ENCODE peak calls at places on chromosome 5, in four cellular contexts. L is T1000; N is effector memory CD8-positive, alpha-beta T cell; B is foreskin fibroblast. A is an unnamed sample.

GRCh38 chr5:118808441-118808840 is 179.9 kb downstream of the DTWD2 start:
- DNase-seq in L (no peak), N (no peak), B (no peak), A (no peak)

GRCh38 chr5:116557669-116558271 is 16.9 kb downstream of the SEMA6A start:
- DNase-seq in L (no peak), N (no peak), B (peak; percentile 41), A (peak; percentile 5)

GRCh38 chr5:166795756-166796155 is 1495.7 kb upstream of the WWC1 start:
- DNase-seq in L (no peak), N (no peak), B (no peak), A (no peak)

GRCh38 chr5:132008961-132009680 is 2.3 kb downstream of the ACSL6 start:
- DNase-seq in L (no peak), N (no peak), B (no peak), A (no peak)

GRCh38 chr5:158050401-158050800 is 191.5 kb upstream of the CLINT1 start:
- DNase-seq in L (no peak), N (no peak), B (peak; percentile 8), A (no peak)

GRCh38 chr5:107456281-107456715 is 214.4 kb downstream of the EFNA5 start:
- DNase-seq in L (no peak), N (no peak), B (peak; percentile 31), A (no peak)

GRCh38 chr5:25255128-25255527 is 610.4 kb upstream of the CDH10 start:
- DNase-seq in L (no peak), N (no peak), B (no peak), A (peak; percentile 78)

GRCh38 chr5:146203872-146204192 is 427 bp downstream of the RBM27 start:
- DNase-seq in L (no peak), N (no peak), B (no peak), A (peak; percentile 31)

GRCh38 chr5:72018158-72018803 is 89.0 kb upstream of the MAP1B start:
- DNase-seq in L (peak; percentile 5), N (peak; percentile 43), B (peak; percentile 73), A (no peak)

GRCh38 chr5:65327582-65327981 is 154.1 kb downstream of the ADAMTS6 start:
- DNase-seq in L (no peak), N (no peak), B (peak; percentile 18), A (no peak)

GRCh38 chr5:139660105-139660915 is 12.2 kb downstream of the CXXC5 start:
- DNase-seq in L (peak; percentile 30), N (no peak), B (peak; percentile 82), A (no peak)

GRCh38 chr5:76319673-76320072 is 83.4 kb upstream of the IQGAP2 start:
- DNase-seq in L (no peak), N (no peak), B (no peak), A (no peak)

GRCh38 chr5:176447538-176447981 is 625 bp upstream of the FAF2 start:
- DNase-seq in L (no peak), N (no peak), B (no peak), A (peak; percentile 47)

GRCh38 chr5:136080483-136081180 is 51.8 kb downstream of the TGFBI start:
- DNase-seq in L (peak; percentile 79), N (peak; percentile 77), B (peak; percentile 91), A (no peak)

GRCh38 chr5:51371052-51371451 is 12.2 kb upstream of the ISL1 start:
- DNase-seq in L (no peak), N (no peak), B (no peak), A (peak; percentile 43)

GRCh38 chr5:53361708-53362107 is 118.7 kb upstream of the FST start:
- DNase-seq in L (no peak), N (no peak), B (no peak), A (no peak)

GRCh38 chr5:9479361-9479760 is 66.5 kb downstream of the SEMA5A start:
- DNase-seq in L (no peak), N (no peak), B (peak; percentile 89), A (no peak)

GRCh38 chr5:12392246-12392645 is 488.0 kb upstream of the CTNND2 start:
- DNase-seq in L (no peak), N (no peak), B (no peak), A (no peak)

GRCh38 chr5:43014522-43014921 is 25.6 kb downstream of the ANXA2R start:
- DNase-seq in L (no peak), N (no peak), B (no peak), A (no peak)

GRCh38 chr5:78601622-78602314 is 46.8 kb downstream of the LHFPL2 start:
- DNase-seq in L (no peak), N (no peak), B (peak; percentile 43), A (no peak)

GRCh38 chr5:33441241-33441844 is 578 bp downstream of the TARS1 start:
- DNase-seq in L (no peak), N (no peak), B (peak; percentile 42), A (no peak)

GRCh38 chr5:91408710-91409109 is 25.6 kb upstream of the ARRDC3 start:
- DNase-seq in L (no peak), N (no peak), B (peak; percentile 17), A (no peak)

GRCh38 chr5:34957857-34958690 is 28.7 kb downstream of the DNAJC21 start:
- DNase-seq in L (no peak), N (no peak), B (peak; percentile 66), A (peak; percentile 16)